ENCODE peak calls at places on chromosomes 4 and X, in five cellular contexts. S, W, C, R and J are unnamed samples.
A peak's percentile ranks its signal among the peaks of the same experiment; 100 is the strongest.

GRCh38 chr4:53476232-53477037 is 99.0 kb downstream of the FIP1L1 start:
- DNase-seq in R (no peak), S (no peak), C (peak; percentile 87), W (peak; percentile 100), J (peak; percentile 87)

GRCh38 chr4:166363198-166363597 is 490.2 kb downstream of the TLL1 start:
- DNase-seq in W (no peak), R (no peak), C (no peak), S (no peak), J (no peak)

GRCh38 chr4:88457307-88458090 is 580 bp downstream of the HERC5 start:
- DNase-seq in W (no peak), R (peak; percentile 52), S (peak; percentile 68), C (no peak), J (peak; percentile 34)

GRCh38 chr4:168811793-168812651 is 198.0 kb downstream of the CBR4 start:
- DNase-seq in S (no peak), C (no peak), R (no peak), W (peak; percentile 86), J (peak; percentile 89)

GRCh38 chr4:31662951-31663350 is 942.8 kb downstream of the PCDH7 start:
- DNase-seq in C (no peak), W (no peak), S (no peak), R (no peak), J (no peak)

GRCh38 chrX:11197671-11198070 is 86.5 kb downstream of the HCCS start:
- DNase-seq in C (no peak), W (no peak), R (no peak), S (no peak), J (no peak)

GRCh38 chrX:14777484-14777883 is 95.4 kb downstream of the FANCB start:
- DNase-seq in W (peak; percentile 41), S (no peak), C (no peak), R (no peak), J (peak; percentile 44)

GRCh38 chr4:85774000-85774399 is 299.1 kb downstream of the ARHGAP24 start:
- DNase-seq in W (no peak), C (no peak), R (no peak), S (no peak), J (no peak)

GRCh38 chr4:139783761-139784484 is 118.3 kb downstream of the MGST2 start:
- DNase-seq in S (no peak), C (no peak), W (no peak), R (peak; percentile 21), J (no peak)

GRCh38 chr4:140137654-140138053 is 16.3 kb downstream of the MAML3 start:
- DNase-seq in S (no peak), R (no peak), C (no peak), W (peak; percentile 15), J (peak; percentile 47)

GRCh38 chr4:163353054-163353453 is 9.4 kb downstream of the NPY5R start:
- DNase-seq in C (no peak), S (no peak), R (no peak), W (no peak), J (no peak)

GRCh38 chr4:182291597-182291996 is 48.4 kb downstream of the TENM3 start:
- DNase-seq in C (no peak), W (no peak), S (no peak), R (no peak), J (no peak)

GRCh38 chr4:20074450-20074849 is 177.3 kb upstream of the SLIT2 start:
- DNase-seq in W (no peak), R (no peak), C (no peak), S (no peak), J (peak; percentile 75)

GRCh38 chr4:133151301-133151680 is 2.2 kb downstream of the PCDH10 start:
- DNase-seq in R (peak; percentile 25), C (no peak), W (no peak), S (peak; percentile 39), J (peak; percentile 8)

GRCh38 chrX:140050906-140051305 is 85.6 kb upstream of the CXorf66 start:
- DNase-seq in R (no peak), W (peak; percentile 20), S (no peak), C (no peak), J (peak; percentile 30)

GRCh38 chrX:15854080-15854655 is 445 bp downstream of the AP1S2 start:
- DNase-seq in C (no peak), W (peak; percentile 3), R (peak; percentile 42), S (peak; percentile 85), J (no peak)

GRCh38 chr4:87257523-87257922 is 37.1 kb upstream of the KLHL8 start:
- DNase-seq in R (no peak), C (no peak), S (no peak), W (no peak), J (no peak)

GRCh38 chrX:147738260-147738659 is 173.5 kb upstream of the FMR1 start:
- DNase-seq in W (no peak), C (no peak), S (no peak), R (no peak), J (no peak)

GRCh38 chrX:15328821-15329220 is 6.5 kb downstream of the PIGA start:
- DNase-seq in R (no peak), W (no peak), C (no peak), S (no peak), J (no peak)

GRCh38 chr4:17072483-17072882 is 174.0 kb upstream of the LDB2 start:
- DNase-seq in R (no peak), S (no peak), W (no peak), C (no peak), J (peak; percentile 27)

GRCh38 chr4:88613417-88613875 is 21.2 kb downstream of the HERC3 start:
- DNase-seq in S (no peak), C (no peak), R (no peak), W (no peak), J (no peak)

GRCh38 chr4:147019061-147019460 is 73.4 kb upstream of the TTC29 start:
- DNase-seq in W (peak; percentile 63), S (peak; percentile 44), R (peak; percentile 68), C (peak; percentile 14), J (peak; percentile 81)

GRCh38 chr4:81424336-81424735 is 47.4 kb downstream of the RASGEF1B start:
- DNase-seq in W (no peak), S (no peak), R (no peak), C (no peak), J (no peak)

GRCh38 chr4:140223056-140223810 is 69.2 kb upstream of the MAML3 start:
- DNase-seq in S (no peak), R (no peak), C (no peak), W (peak; percentile 55), J (peak; percentile 76)

GRCh38 chr4:10086506-10087120 is 30.0 kb downstream of the WDR1 start:
- DNase-seq in W (no peak), S (no peak), C (no peak), R (no peak), J (no peak)

GRCh38 chr4:153318696-153319320 is 25.7 kb upstream of the MND1 start:
- DNase-seq in C (no peak), S (peak; percentile 17), R (no peak), W (peak; percentile 67), J (peak; percentile 79)

GRCh38 chrX:113473418-113473817 is 632.8 kb upstream of the AMOT start:
- DNase-seq in C (no peak), W (peak; percentile 29), R (no peak), S (no peak), J (no peak)

GRCh38 chr4:111045992-111046391 is 423.1 kb upstream of the PITX2 start:
- DNase-seq in W (no peak), S (no peak), C (no peak), R (no peak), J (no peak)

GRCh38 chr4:7206385-7206784 is 14.0 kb downstream of the SORCS2 start:
- DNase-seq in R (no peak), S (no peak), C (peak; percentile 45), W (peak; percentile 78), J (peak; percentile 69)

GRCh38 chr4:123356914-123357313 is 39.7 kb upstream of the SPRY1 start:
- DNase-seq in C (no peak), R (no peak), W (no peak), S (no peak), J (no peak)

GRCh38 chr4:150250998-150251651 is 172.9 kb downstream of the DCLK2 start:
- DNase-seq in R (no peak), S (no peak), C (no peak), W (no peak), J (no peak)

GRCh38 chr4:150251752-150252190 is 173.5 kb downstream of the DCLK2 start:
- DNase-seq in S (no peak), W (no peak), R (peak; percentile 19), C (no peak), J (no peak)

GRCh38 chr4:150250293-150250997 is 172.2 kb downstream of the DCLK2 start:
- DNase-seq in C (no peak), W (no peak), R (no peak), S (no peak), J (no peak)

GRCh38 chr4:150244600-150244999 is 166.4 kb downstream of the DCLK2 start:
- DNase-seq in R (no peak), W (peak; percentile 60), C (peak; percentile 41), S (no peak), J (peak; percentile 93)

GRCh38 chr4:150248181-150248580 is 169.9 kb downstream of the DCLK2 start:
- DNase-seq in C (no peak), R (no peak), W (no peak), S (no peak), J (peak; percentile 44)
- TF ChIP-seq CTCF in C (no peak), R (no peak), W (no peak), S (no peak), J (no peak)

DNA sequence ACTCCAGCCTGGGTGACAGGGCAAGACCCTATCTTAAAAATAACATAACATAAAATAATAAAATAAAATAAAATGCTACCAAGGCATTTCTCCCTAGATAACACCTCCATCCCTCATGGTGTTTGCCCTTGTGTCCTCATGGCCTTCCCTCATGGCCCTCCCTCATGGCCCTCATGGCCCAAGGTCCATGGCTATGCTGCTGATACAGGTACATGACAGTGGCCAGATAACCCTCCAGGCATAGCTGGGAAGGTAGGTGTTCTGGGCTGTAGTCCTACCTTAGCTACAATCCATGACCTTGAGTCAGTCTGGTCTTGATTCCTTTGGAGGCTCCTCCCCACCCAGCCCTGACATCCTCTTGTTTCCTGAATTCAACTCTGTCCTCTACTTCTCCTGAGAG is 75.2 kb downstream of the PJA1 start:
- DNase-seq in W (no peak), C (no peak), S (no peak), R (no peak), J (no peak)
- TF ChIP-seq CTCF in W (no peak), C (no peak), S (no peak), R (no peak), J (no peak)

DNA sequence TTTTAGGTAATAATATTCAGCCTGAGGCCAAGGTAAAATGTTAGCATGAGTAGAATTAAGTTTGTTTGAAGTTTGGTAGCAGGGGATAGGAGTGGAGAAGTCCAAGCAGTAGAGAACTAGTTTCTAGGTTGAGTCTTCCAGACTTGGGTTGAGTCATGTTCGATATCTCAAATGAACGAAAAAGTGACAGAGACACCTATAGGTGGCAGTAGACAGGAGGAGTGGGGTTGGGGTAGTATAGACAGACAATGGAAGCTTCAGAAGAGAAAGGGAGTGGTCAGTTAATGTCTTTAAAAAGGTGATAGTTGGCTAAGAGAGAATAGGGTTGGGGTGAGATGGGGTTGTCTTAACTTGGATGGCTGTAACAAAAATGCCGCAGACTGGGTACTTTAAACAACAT is 58.7 kb upstream of the EMCN start:
- DNase-seq in W (no peak), C (no peak), R (no peak), S (no peak), J (no peak)
- TF ChIP-seq CTCF in W (no peak), C (no peak), R (no peak), S (no peak), J (no peak)

DNA sequence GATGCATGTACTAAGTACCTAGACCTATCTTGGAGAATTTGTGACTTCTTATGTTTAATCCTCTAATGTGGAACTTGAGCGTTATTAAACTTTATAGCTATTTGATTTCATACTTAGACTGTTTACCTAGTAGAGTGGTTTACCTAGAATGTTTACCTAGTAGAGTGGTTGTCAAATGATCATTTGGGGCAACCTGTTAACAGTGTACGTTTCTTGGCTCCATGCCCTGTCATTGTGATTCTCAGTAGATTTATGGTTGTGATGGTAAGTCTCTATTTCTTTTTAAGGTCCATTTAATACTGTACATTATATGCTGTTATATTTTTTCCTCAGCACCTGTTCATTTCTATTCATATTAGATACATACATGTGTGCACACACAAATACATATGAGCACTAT is 233.0 kb upstream of the MAD2L1 start:
- DNase-seq in C (no peak), R (no peak), W (no peak), S (no peak), J (no peak)
- TF ChIP-seq CTCF in C (no peak), R (no peak), W (no peak), S (no peak), J (no peak)